ENCODE peak calls at places on chromosomes 12 and 14, in seven cellular contexts. N, Z, K, V, J, M and X are unnamed samples.

GRCh38 chr14:29558516-29558915 is 369.1 kb downstream of the PRKD1 start:
- DNase-seq in K (no peak), M (no peak), J (no peak), V (no peak), Z (no peak), N (no peak), X (no peak)

GRCh38 chr14:61812347-61813100 is 50.3 kb downstream of the SNAPC1 start:
- DNase-seq in J (no peak), M (no peak), K (no peak), Z (peak), V (no peak), N (no peak), X (no peak)

GRCh38 chr12:78530065-78530765 is 334.4 kb upstream of the SYT1 start:
- DNase-seq in V (no peak), J (peak), M (no peak), K (no peak), N (no peak), Z (no peak), X (no peak)

GRCh38 chr12:131803995-131804521 is 24.1 kb upstream of the MMP17 start:
- DNase-seq in V (no peak), M (no peak), K (no peak), J (peak), N (no peak), Z (no peak), X (no peak)

GRCh38 chr12:71440393-71441349 is 1.1 kb downstream of the LGR5 start:
- DNase-seq in N (no peak), Z (no peak), J (no peak), K (no peak), M (no peak), V (no peak), X (no peak)

GRCh38 chr14:88551936-88552565 is 2.8 kb downstream of the PTPN21 start:
- DNase-seq in V (no peak), M (no peak), J (peak), N (no peak), Z (peak), K (no peak), X (no peak)

GRCh38 chr14:101360045-101360931 is 201.0 kb upstream of the DIO3 start:
- DNase-seq in J (peak), Z (no peak), V (peak), K (no peak), N (no peak), M (no peak), X (no peak)

GRCh38 chr12:39329876-39330275 is 113.0 kb downstream of the KIF21A start:
- DNase-seq in V (no peak), J (no peak), K (no peak), Z (no peak), M (no peak), N (no peak), X (no peak)

GRCh38 chr12:16530268-16530865 is 75.6 kb downstream of the LMO3 start:
- DNase-seq in K (no peak), J (no peak), Z (no peak), V (no peak), M (no peak), N (no peak), X (no peak)

GRCh38 chr12:25497021-25497420 is 56.1 kb downstream of the LMNTD1 start:
- DNase-seq in J (peak), K (no peak), N (no peak), Z (no peak), V (peak), M (no peak), X (no peak)

GRCh38 chr14:100108840-100109593 is 43.8 kb downstream of the EVL start:
- DNase-seq in V (no peak), K (no peak), M (no peak), J (peak), Z (no peak), N (no peak), X (no peak)

GRCh38 chr14:95502381-95502950 is 14.0 kb downstream of the SYNE3 start:
- DNase-seq in N (no peak), M (no peak), J (no peak), V (peak), Z (no peak), K (no peak), X (no peak)

GRCh38 chr14:72643317-72643801 is 250.5 kb downstream of the DPF3 start:
- DNase-seq in V (peak), Z (no peak), K (no peak), N (no peak), J (peak), M (no peak), X (peak)

GRCh38 chr12:21697829-21698630 is 40.4 kb upstream of the LDHB start:
- DNase-seq in V (no peak), M (no peak), K (no peak), J (peak), N (no peak), Z (no peak), X (no peak)

GRCh38 chr12:81819991-81820633 is 61.0 kb upstream of the PPFIA2 start:
- DNase-seq in N (no peak), V (no peak), M (no peak), J (peak), Z (no peak), K (no peak), X (no peak)

GRCh38 chr12:54340845-54341244 is 15.9 kb downstream of the COPZ1 start:
- DNase-seq in J (no peak), Z (no peak), K (no peak), N (no peak), V (no peak), M (no peak), X (no peak)

GRCh38 chr12:78878447-78878846 is 13.9 kb downstream of the SYT1 start:
- DNase-seq in K (no peak), N (no peak), J (no peak), M (no peak), V (no peak), Z (no peak), X (no peak)

GRCh38 chr12:47458273-47458672 is 247.6 kb downstream of the RPAP3 start:
- DNase-seq in Z (no peak), J (no peak), K (no peak), M (no peak), N (no peak), V (no peak), X (no peak)

GRCh38 chr12:107775093-107775721 is 703 bp downstream of the ASCL4 start:
- DNase-seq in N (no peak), V (no peak), M (no peak), K (no peak), Z (peak), J (no peak), X (no peak)

GRCh38 chr14:49852351-49853157 is at the start of gene NEMF:
- DNase-seq in J (peak), N (no peak), M (peak), Z (peak), V (peak), K (peak), X (peak)

GRCh38 chr14:76917759-76918175 is 91.6 kb downstream of the LRRC74A start:
- DNase-seq in N (no peak), J (no peak), K (no peak), Z (no peak), V (peak), M (no peak), X (no peak)